ENCODE peak calls at places on chromosome 4, in eight cellular contexts. K is NCI-H1930; B is caudate nucleus; E is stimulated activated CD8-positive, alpha-beta memory T cell treated with anti-CD3 and anti-CD28 coated beads, Interleukin-15, amount 100 ng/mL, for 24 hours; C is CD8-positive, alpha-beta memory T cell; D is AG10803; L is stimulated activated CD4-positive, alpha-beta T cell treated with anti-CD3 and anti-CD28 coated beads, Interleukin-4, amount 100 ng/mL, for 1 hour; Y is tibial artery. Q is an unnamed sample.

GRCh38 chr4:153555730-153556440 is 89.7 kb downstream of the TMEM131L start:
- DNase-seq in Y (peak), B (no peak), L (no peak), C (no peak), E (no peak), K (no peak), D (peak), Q (no peak)

GRCh38 chr4:173415092-173415491 is 16.2 kb upstream of the SCRG1 start:
- DNase-seq in K (no peak), D (no peak), L (no peak), B (no peak), E (no peak), C (no peak), Y (no peak), Q (no peak)

GRCh38 chr4:8656185-8656517 is 63.6 kb downstream of the CPZ start:
- DNase-seq in B (no peak), C (no peak), D (no peak), E (no peak), L (no peak), K (no peak), Y (no peak), Q (no peak)

GRCh38 chr4:185702147-185702663 is 109.8 kb downstream of the SORBS2 start:
- DNase-seq in E (no peak), Y (no peak), L (no peak), C (no peak), K (no peak), B (no peak), D (no peak), Q (no peak)

GRCh38 chr4:108146819-108147218 is 21.9 kb downstream of the LEF1 start:
- DNase-seq in D (no peak), Y (no peak), C (no peak), K (no peak), L (no peak), B (no peak), E (no peak), Q (no peak)

GRCh38 chr4:128757712-128758111 is 51.8 kb upstream of the JADE1 start:
- DNase-seq in K (no peak), B (no peak), E (no peak), C (no peak), L (no peak), Y (peak), D (peak), Q (no peak)

GRCh38 chr4:8286719-8287355 is 17.3 kb downstream of the HTRA3 start:
- DNase-seq in C (no peak), D (no peak), Y (no peak), B (no peak), K (no peak), L (no peak), E (no peak), Q (no peak)

GRCh38 chr4:3710451-3711182 is 55.6 kb upstream of the ADRA2C start:
- DNase-seq in D (peak), C (no peak), E (no peak), L (no peak), K (no peak), Y (peak), B (no peak), Q (no peak)

GRCh38 chr4:156923525-156923924 is 48.1 kb downstream of the PDGFC start:
- DNase-seq in D (no peak), B (no peak), Y (no peak), C (no peak), E (no peak), K (no peak), L (no peak), Q (no peak)

GRCh38 chr4:127284236-127284635 is 348.5 kb upstream of the INTU start:
- DNase-seq in C (no peak), E (no peak), D (peak), L (no peak), K (no peak), Y (no peak), B (no peak), Q (no peak)

GRCh38 chr4:687048-687974 is 1.6 kb downstream of the SLC49A3 start:
- DNase-seq in K (no peak), B (no peak), Y (peak), L (no peak), E (no peak), C (no peak), D (peak), Q (no peak)

GRCh38 chr4:100289980-100290379 is 99.7 kb upstream of the DDIT4L start:
- DNase-seq in B (no peak), D (peak), L (no peak), E (no peak), Y (no peak), C (no peak), K (no peak), Q (no peak)

GRCh38 chr4:151922306-151922705 is 161.5 kb upstream of the GATB start:
- DNase-seq in K (no peak), L (no peak), E (no peak), B (no peak), C (no peak), D (peak), Y (no peak), Q (no peak)

GRCh38 chr4:7236847-7237246 is 44.5 kb downstream of the SORCS2 start:
- DNase-seq in B (no peak), D (peak), L (no peak), Y (no peak), E (no peak), K (no peak), C (no peak), Q (no peak)

GRCh38 chr4:173246719-173247118 is 78.1 kb downstream of the GALNT7 start:
- DNase-seq in B (no peak), D (no peak), E (no peak), Y (no peak), L (no peak), K (no peak), C (no peak), Q (no peak)

GRCh38 chr4:27007507-27007906 is 146.9 kb downstream of the STIM2 start:
- DNase-seq in E (no peak), L (no peak), Y (no peak), D (peak), C (no peak), B (no peak), K (no peak), Q (no peak)

GRCh38 chr4:125315571-125316390 is 1.0 kb downstream of the FAT4 start:
- DNase-seq in L (no peak), B (peak), Y (peak), D (peak), E (no peak), K (peak), C (no peak), Q (peak)

GRCh38 chr4:48108309-48109073 is 25.6 kb downstream of the TXK start:
- DNase-seq in L (no peak), D (no peak), E (no peak), K (no peak), C (no peak), B (no peak), Y (no peak), Q (no peak)

GRCh38 chr4:29052266-29052665 is 1667.9 kb upstream of the PCDH7 start:
- DNase-seq in D (no peak), C (no peak), Y (no peak), K (no peak), B (no peak), L (no peak), E (no peak), Q (no peak)

GRCh38 chr4:122663814-122664610 is 43.1 kb upstream of the IL21 start:
- DNase-seq in D (peak), K (no peak), E (no peak), Y (no peak), B (no peak), C (no peak), L (no peak), Q (no peak)

GRCh38 chr4:113331811-113332210 is 282.4 kb downstream of the ANK2 start:
- DNase-seq in E (no peak), Y (no peak), K (no peak), B (no peak), L (no peak), C (no peak), D (no peak), Q (no peak)

GRCh38 chr4:7761720-7762119 is 177.9 kb downstream of the AFAP1 start:
- DNase-seq in Y (peak), K (no peak), L (peak), D (peak), E (peak), B (peak), C (peak), Q (peak)

GRCh38 chr4:115325836-115326235 is 212.4 kb upstream of the NDST4 start:
- DNase-seq in B (no peak), L (no peak), K (no peak), Y (no peak), C (no peak), E (no peak), D (no peak), Q (no peak)

GRCh38 chr4:79597266-79597665 is 189.2 kb upstream of the GK2 start:
- DNase-seq in Y (no peak), L (no peak), K (no peak), B (no peak), C (no peak), D (peak), E (no peak), Q (no peak)

GRCh38 chr4:151409470-151410313 is 716 bp downstream of the FHIP1A start:
- DNase-seq in Y (peak), D (no peak), C (no peak), K (no peak), B (no peak), L (peak), E (no peak), Q (peak)

GRCh38 chr4:28313729-28314713 is 1453.4 kb downstream of the STIM2 start:
- DNase-seq in D (no peak), K (no peak), B (no peak), L (no peak), C (no peak), E (no peak), Y (no peak), Q (no peak)

GRCh38 chr4:17283832-17284231 is 228.1 kb downstream of the QDPR start:
- DNase-seq in L (no peak), K (no peak), Y (no peak), D (no peak), E (no peak), B (no peak), C (no peak), Q (no peak)

GRCh38 chr4:81470456-81471327 is 1.0 kb downstream of the RASGEF1B start:
- DNase-seq in E (peak), L (peak), K (peak), D (no peak), Y (peak), B (peak), C (peak), Q (no peak)

GRCh38 chr4:6208416-6208815 is 8.1 kb upstream of the JAKMIP1 start:
- DNase-seq in E (no peak), B (no peak), D (no peak), K (no peak), C (no peak), Y (no peak), L (no peak), Q (no peak)

GRCh38 chr4:186701273-186701672 is 22.4 kb downstream of the FAT1 start:
- DNase-seq in D (peak), E (no peak), B (no peak), L (no peak), C (no peak), K (no peak), Y (peak), Q (no peak)

GRCh38 chr4:169437299-169438047 is 166.7 kb upstream of the SH3RF1 start:
- DNase-seq in D (no peak), E (no peak), Y (no peak), C (no peak), L (no peak), K (no peak), B (no peak), Q (no peak)

GRCh38 chr4:87499415-87500106 is 29.6 kb downstream of the SPARCL1 start:
- DNase-seq in B (no peak), D (no peak), C (no peak), K (no peak), Y (no peak), E (no peak), L (no peak), Q (no peak)

GRCh38 chr4:137367608-137368007 is 164.7 kb downstream of the PCDH18 start:
- DNase-seq in C (no peak), Y (no peak), B (no peak), E (no peak), D (peak), K (no peak), L (no peak), Q (no peak)

GRCh38 chr4:183634086-183634485 is 24.9 kb downstream of the RWDD4 start:
- DNase-seq in L (no peak), E (no peak), Y (no peak), K (no peak), B (no peak), C (no peak), D (no peak), Q (no peak)

GRCh38 chr4:122798101-122798500 is 28.5 kb upstream of the FGF2 start:
- DNase-seq in Y (no peak), L (no peak), E (no peak), K (peak), D (peak), B (no peak), C (no peak), Q (no peak)

GRCh38 chr4:168515222-168516011 is 18.6 kb downstream of the PALLD start:
- DNase-seq in E (no peak), Y (no peak), L (no peak), K (no peak), B (no peak), C (no peak), D (no peak), Q (no peak)

GRCh38 chr4:910366-911091 is 21.6 kb downstream of the GAK start:
- DNase-seq in E (no peak), K (no peak), Y (no peak), C (no peak), D (no peak), L (no peak), B (no peak), Q (no peak)

GRCh38 chr4:84235545-84235944 is 263.5 kb downstream of the NKX6-1 start:
- DNase-seq in K (no peak), Y (no peak), D (no peak), B (no peak), E (no peak), L (no peak), C (no peak), Q (no peak)

GRCh38 chr4:131644619-131645018 is 1504.5 kb upstream of the PCDH10 start:
- DNase-seq in Y (no peak), E (no peak), K (no peak), L (no peak), D (no peak), C (no peak), B (no peak), Q (no peak)

GRCh38 chr4:87819281-87819919 is 13.4 kb upstream of the MEPE start:
- DNase-seq in K (no peak), L (no peak), D (peak), E (no peak), Y (no peak), B (no peak), C (no peak), Q (no peak)

Q was measured in progenitor cell of endocrine pancreas.